ENCODE peak calls at places on chromosome 5, in seven cellular contexts. One of them, this sample, is unnamed.

GRCh38 chr5:78547171-78547570 is 101.4 kb downstream of the LHFPL2 start:
- DNase-seq in Calu3: no peak
- DNase-seq in stimulated activated CD4-positive, alpha-beta T cell treated with anti-CD3 and anti-CD28 coated beads, Interleukin-15, amount 100 ng/mL, for 24 hours: no peak
- DNase-seq in SHP77 treated with DMSO at 0.1 percent for 48 hours: no peak
- DNase-seq in HT1080: no peak
- DNase-seq in amygdala: no peak
- DNase-seq in HuH-7.5: no peak
- DNase-seq in this sample: no peak

GRCh38 chr5:99973779-99974178 is 561.4 kb upstream of the FAM174A start:
- DNase-seq in Calu3: no peak
- DNase-seq in stimulated activated CD4-positive, alpha-beta T cell treated with anti-CD3 and anti-CD28 coated beads, Interleukin-15, amount 100 ng/mL, for 24 hours: no peak
- DNase-seq in SHP77 treated with DMSO at 0.1 percent for 48 hours: no peak
- DNase-seq in HT1080: no peak
- DNase-seq in amygdala: no peak
- DNase-seq in HuH-7.5: no peak
- DNase-seq in this sample: no peak

GRCh38 chr5:149392718-149393117 is 13.6 kb upstream of the IL17B start:
- DNase-seq in Calu3: peak; percentile 14
- DNase-seq in stimulated activated CD4-positive, alpha-beta T cell treated with anti-CD3 and anti-CD28 coated beads, Interleukin-15, amount 100 ng/mL, for 24 hours: no peak
- DNase-seq in SHP77 treated with DMSO at 0.1 percent for 48 hours: no peak
- DNase-seq in HT1080: peak; percentile 44
- DNase-seq in amygdala: no peak
- DNase-seq in HuH-7.5: no peak
- DNase-seq in this sample: no peak

GRCh38 chr5:44183753-44184152 is 205.5 kb downstream of the FGF10 start:
- DNase-seq in Calu3: no peak
- DNase-seq in stimulated activated CD4-positive, alpha-beta T cell treated with anti-CD3 and anti-CD28 coated beads, Interleukin-15, amount 100 ng/mL, for 24 hours: no peak
- DNase-seq in SHP77 treated with DMSO at 0.1 percent for 48 hours: no peak
- DNase-seq in HT1080: no peak
- DNase-seq in amygdala: no peak
- DNase-seq in HuH-7.5: no peak
- DNase-seq in this sample: no peak

GRCh38 chr5:51099173-51099853 is 283.9 kb upstream of the ISL1 start:
- DNase-seq in Calu3: no peak
- DNase-seq in stimulated activated CD4-positive, alpha-beta T cell treated with anti-CD3 and anti-CD28 coated beads, Interleukin-15, amount 100 ng/mL, for 24 hours: no peak
- DNase-seq in SHP77 treated with DMSO at 0.1 percent for 48 hours: no peak
- DNase-seq in HT1080: no peak
- DNase-seq in amygdala: no peak
- DNase-seq in HuH-7.5: no peak
- DNase-seq in this sample: no peak

GRCh38 chr5:136042665-136043121 is 13.9 kb downstream of the TGFBI start:
- DNase-seq in Calu3: no peak
- DNase-seq in stimulated activated CD4-positive, alpha-beta T cell treated with anti-CD3 and anti-CD28 coated beads, Interleukin-15, amount 100 ng/mL, for 24 hours: no peak
- DNase-seq in SHP77 treated with DMSO at 0.1 percent for 48 hours: no peak
- DNase-seq in HT1080: peak; percentile 97
- DNase-seq in amygdala: no peak
- DNase-seq in HuH-7.5: no peak
- DNase-seq in this sample: no peak

GRCh38 chr5:146291421-146292074 is 47.1 kb upstream of the POU4F3 start:
- DNase-seq in Calu3: peak; percentile 51
- DNase-seq in stimulated activated CD4-positive, alpha-beta T cell treated with anti-CD3 and anti-CD28 coated beads, Interleukin-15, amount 100 ng/mL, for 24 hours: no peak
- DNase-seq in SHP77 treated with DMSO at 0.1 percent for 48 hours: no peak
- DNase-seq in HT1080: peak; percentile 33
- DNase-seq in amygdala: no peak
- DNase-seq in HuH-7.5: peak; percentile 19
- DNase-seq in this sample: no peak

GRCh38 chr5:148778891-148779290 is 47.5 kb upstream of the ADRB2 start:
- DNase-seq in Calu3: no peak
- DNase-seq in stimulated activated CD4-positive, alpha-beta T cell treated with anti-CD3 and anti-CD28 coated beads, Interleukin-15, amount 100 ng/mL, for 24 hours: no peak
- DNase-seq in SHP77 treated with DMSO at 0.1 percent for 48 hours: no peak
- DNase-seq in HT1080: no peak
- DNase-seq in amygdala: no peak
- DNase-seq in HuH-7.5: no peak
- DNase-seq in this sample: no peak

GRCh38 chr5:150670961-150671337 is 9.9 kb downstream of the MYOZ3 start:
- DNase-seq in Calu3: no peak
- DNase-seq in stimulated activated CD4-positive, alpha-beta T cell treated with anti-CD3 and anti-CD28 coated beads, Interleukin-15, amount 100 ng/mL, for 24 hours: no peak
- DNase-seq in SHP77 treated with DMSO at 0.1 percent for 48 hours: no peak
- DNase-seq in HT1080: no peak
- DNase-seq in amygdala: no peak
- DNase-seq in HuH-7.5: no peak
- DNase-seq in this sample: no peak

GRCh38 chr5:170565077-170565476 is 61.3 kb downstream of the KCNIP1 start:
- DNase-seq in Calu3: no peak
- DNase-seq in stimulated activated CD4-positive, alpha-beta T cell treated with anti-CD3 and anti-CD28 coated beads, Interleukin-15, amount 100 ng/mL, for 24 hours: no peak
- DNase-seq in SHP77 treated with DMSO at 0.1 percent for 48 hours: no peak
- DNase-seq in HT1080: no peak
- DNase-seq in amygdala: peak; percentile 40
- DNase-seq in HuH-7.5: no peak
- DNase-seq in this sample: no peak

GRCh38 chr5:127060470-127060985 is 12.8 kb downstream of the C5orf63 start:
- DNase-seq in Calu3: no peak
- DNase-seq in stimulated activated CD4-positive, alpha-beta T cell treated with anti-CD3 and anti-CD28 coated beads, Interleukin-15, amount 100 ng/mL, for 24 hours: no peak
- DNase-seq in SHP77 treated with DMSO at 0.1 percent for 48 hours: no peak
- DNase-seq in HT1080: no peak
- DNase-seq in amygdala: no peak
- DNase-seq in HuH-7.5: no peak
- DNase-seq in this sample: no peak

GRCh38 chr5:35117960-35118359 is 70.2 kb upstream of the AGXT2 start:
- DNase-seq in Calu3: no peak
- DNase-seq in stimulated activated CD4-positive, alpha-beta T cell treated with anti-CD3 and anti-CD28 coated beads, Interleukin-15, amount 100 ng/mL, for 24 hours: no peak
- DNase-seq in SHP77 treated with DMSO at 0.1 percent for 48 hours: no peak
- DNase-seq in HT1080: peak; percentile 69
- DNase-seq in amygdala: no peak
- DNase-seq in HuH-7.5: no peak
- DNase-seq in this sample: no peak

GRCh38 chr5:68279960-68280359 is 64.4 kb downstream of the PIK3R1 start:
- DNase-seq in Calu3: no peak
- DNase-seq in stimulated activated CD4-positive, alpha-beta T cell treated with anti-CD3 and anti-CD28 coated beads, Interleukin-15, amount 100 ng/mL, for 24 hours: peak; percentile 40
- DNase-seq in SHP77 treated with DMSO at 0.1 percent for 48 hours: no peak
- DNase-seq in HT1080: no peak
- DNase-seq in amygdala: no peak
- DNase-seq in HuH-7.5: no peak
- DNase-seq in this sample: no peak

GRCh38 chr5:88662801-88663360 is 220.1 kb downstream of the MEF2C start:
- DNase-seq in Calu3: no peak
- DNase-seq in stimulated activated CD4-positive, alpha-beta T cell treated with anti-CD3 and anti-CD28 coated beads, Interleukin-15, amount 100 ng/mL, for 24 hours: no peak
- DNase-seq in SHP77 treated with DMSO at 0.1 percent for 48 hours: no peak
- DNase-seq in HT1080: no peak
- DNase-seq in amygdala: no peak
- DNase-seq in HuH-7.5: no peak
- DNase-seq in this sample: no peak

GRCh38 chr5:156201793-156202388 is 125.1 kb upstream of the SGCD start:
- DNase-seq in Calu3: no peak
- DNase-seq in stimulated activated CD4-positive, alpha-beta T cell treated with anti-CD3 and anti-CD28 coated beads, Interleukin-15, amount 100 ng/mL, for 24 hours: no peak
- DNase-seq in SHP77 treated with DMSO at 0.1 percent for 48 hours: no peak
- DNase-seq in HT1080: peak; percentile 65
- DNase-seq in amygdala: no peak
- DNase-seq in HuH-7.5: no peak
- DNase-seq in this sample: no peak